ENCODE peak calls at places on chromosome 7, in nine cellular contexts. G, O, H, C, A, X, M, L and B are unnamed samples.

GRCh38 chr7:75776295-75776971 is 4.4 kb upstream of the CCL26 start:
- DNase-seq in G (no peak), O (peak; percentile 78), H (no peak), C (no peak), A (peak; percentile 79), X (peak; percentile 82), M (no peak), L (peak; percentile 4), B (no peak)

GRCh38 chr7:2814682-2815522 is 29.2 kb downstream of the GNA12 start:
- DNase-seq in G (peak; percentile 58), O (no peak), H (no peak), C (no peak), A (no peak), X (no peak), M (no peak), L (no peak), B (peak; percentile 13)

GRCh38 chr7:421056-421991 is 98.3 kb downstream of the PDGFA start:
- DNase-seq in G (no peak), O (no peak), H (no peak), C (no peak), A (no peak), X (no peak), M (no peak), L (no peak), B (peak; percentile 26)

GRCh38 chr7:157590526-157590925 is 253.7 kb downstream of the DNAJB6 start:
- DNase-seq in G (no peak), O (no peak), H (no peak), C (no peak), A (no peak), X (no peak), M (no peak), L (no peak), B (no peak)

GRCh38 chr7:149598721-149599308 is 101.2 kb upstream of the ZNF746 start:
- DNase-seq in G (peak; percentile 55), O (peak; percentile 36), H (no peak), C (no peak), A (peak; percentile 57), X (peak; percentile 51), M (no peak), L (no peak), B (no peak)

GRCh38 chr7:96026606-96027005 is 254.3 kb downstream of the DYNC1I1 start:
- DNase-seq in G (no peak), O (peak; percentile 37), H (no peak), C (no peak), A (no peak), X (no peak), M (no peak), L (no peak), B (no peak)

GRCh38 chr7:120961638-120962173 is 11.1 kb downstream of the ING3 start:
- DNase-seq in G (no peak), O (no peak), H (no peak), C (no peak), A (no peak), X (no peak), M (no peak), L (no peak), B (no peak)

GRCh38 chr7:6409091-6409490 is 38.7 kb downstream of the DAGLB start:
- DNase-seq in G (no peak), O (no peak), H (no peak), C (no peak), A (no peak), X (no peak), M (no peak), L (no peak), B (no peak)

GRCh38 chr7:49119706-49120105 is 195.4 kb downstream of the CDC14C start:
- DNase-seq in G (no peak), O (no peak), H (no peak), C (no peak), A (no peak), X (no peak), M (no peak), L (no peak), B (no peak)

GRCh38 chr7:140326116-140326928 is 72.0 kb downstream of the SLC37A3 start:
- DNase-seq in G (peak; percentile 52), O (peak; percentile 38), H (peak; percentile 71), C (peak; percentile 71), A (peak; percentile 71), X (peak; percentile 63), M (peak; percentile 64), L (peak; percentile 50), B (peak; percentile 62)

GRCh38 chr7:73715648-73716317 is 3.7 kb downstream of the STX1A start:
- DNase-seq in G (no peak), O (peak; percentile 99), H (no peak), C (no peak), A (peak; percentile 97), X (peak; percentile 99), M (no peak), L (no peak), B (no peak)

GRCh38 chr7:20466425-20467125 is 135.9 kb downstream of the ITGB8 start:
- DNase-seq in G (no peak), O (no peak), H (no peak), C (no peak), A (no peak), X (no peak), M (no peak), L (no peak), B (no peak)

GRCh38 chr7:3455826-3456444 is 154.9 kb downstream of the SDK1 start:
- DNase-seq in G (no peak), O (no peak), H (no peak), C (no peak), A (peak; percentile 85), X (no peak), M (no peak), L (no peak), B (no peak)

GRCh38 chr7:151083071-151083823 is at the start of gene TMUB1:
- DNase-seq in G (peak; percentile 81), O (peak; percentile 46), H (no peak), C (peak; percentile 81), A (no peak), X (peak; percentile 70), M (peak; percentile 90), L (peak; percentile 88), B (peak; percentile 92)

GRCh38 chr7:91082854-91083495 is 181.3 kb upstream of the FZD1 start:
- DNase-seq in G (no peak), O (peak; percentile 46), H (no peak), C (no peak), A (peak; percentile 52), X (peak; percentile 50), M (no peak), L (no peak), B (no peak)

GRCh38 chr7:2510909-2511768 is 8.4 kb upstream of the LFNG start:
- DNase-seq in G (no peak), O (peak; percentile 75), H (no peak), C (no peak), A (no peak), X (no peak), M (peak; percentile 60), L (peak; percentile 61), B (peak; percentile 73)

GRCh38 chr7:156074982-156075615 is 262.8 kb upstream of the SHH start:
- DNase-seq in G (no peak), O (no peak), H (no peak), C (no peak), A (no peak), X (no peak), M (no peak), L (no peak), B (no peak)

GRCh38 chr7:127755529-127755928 is 103.5 kb downstream of the SND1 start:
- DNase-seq in G (no peak), O (no peak), H (no peak), C (no peak), A (no peak), X (no peak), M (no peak), L (no peak), B (no peak)

GRCh38 chr7:147415991-147416390 is 1174.6 kb upstream of the C7orf33 start:
- DNase-seq in G (no peak), O (no peak), H (no peak), C (no peak), A (peak; percentile 82), X (peak; percentile 26), M (no peak), L (no peak), B (no peak)

GRCh38 chr7:116780966-116781365 is 81.4 kb upstream of the CAPZA2 start:
- DNase-seq in G (peak; percentile 13), O (no peak), H (no peak), C (no peak), A (no peak), X (no peak), M (no peak), L (no peak), B (no peak)

GRCh38 chr7:17769918-17770317 is 170.4 kb downstream of the SNX13 start:
- DNase-seq in G (peak; percentile 78), O (peak; percentile 50), H (peak; percentile 76), C (peak; percentile 51), A (peak; percentile 80), X (peak; percentile 82), M (no peak), L (peak; percentile 39), B (peak; percentile 50)

GRCh38 chr7:101017099-101017777 is 2.6 kb upstream of the MUC17 start:
- DNase-seq in G (peak; percentile 56), O (peak; percentile 88), H (no peak), C (peak; percentile 91), A (peak; percentile 89), X (peak; percentile 89), M (peak; percentile 74), L (peak; percentile 64), B (peak; percentile 76)

GRCh38 chr7:130273081-130273699 is 6.5 kb downstream of the CPA2 start:
- DNase-seq in G (peak; percentile 84), O (no peak), H (peak; percentile 16), C (peak; percentile 47), A (peak; percentile 69), X (no peak), M (no peak), L (no peak), B (no peak)

GRCh38 chr7:604038-604883 is 84.6 kb upstream of the PDGFA start:
- DNase-seq in G (no peak), O (no peak), H (no peak), C (peak; percentile 67), A (peak; percentile 91), X (peak; percentile 90), M (peak; percentile 87), L (peak; percentile 92), B (peak; percentile 88)

GRCh38 chr7:149588930-149589329 is 91.3 kb upstream of the ZNF746 start:
- DNase-seq in G (no peak), O (no peak), H (no peak), C (no peak), A (no peak), X (no peak), M (no peak), L (no peak), B (no peak)